ENCODE peak calls at places on chromosomes 4 and X, in eight cellular contexts. X is left lobe of liver, I is hypothalamus, Q is HEK293T, N is head of caudate nucleus, S is psoas muscle, M is astrocyte of the spinal cord, P is RPMI8226. H is an unnamed sample.

GRCh38 chr4:140426610-140427103 is 791 bp downstream of the CLGN start:
- DNase-seq in N (no peak), S (no peak), X (no peak), P (no peak), Q (peak), M (peak), I (no peak), H (peak)

GRCh38 chr4:87033902-87034301 is 99.1 kb downstream of the AFF1 start:
- DNase-seq in I (no peak), S (no peak), Q (no peak), P (no peak), N (no peak), X (no peak), M (no peak), H (no peak)

GRCh38 chrX:153609917-153610833 is 11.2 kb upstream of the CCNQ start:
- DNase-seq in S (peak), M (peak), X (peak), P (peak), Q (peak), N (peak), I (peak), H (peak)

GRCh38 chrX:2712428-2712827 is 21.3 kb downstream of the CD99 start:
- DNase-seq in X (no peak), I (no peak), S (no peak), P (no peak), M (no peak), N (no peak), Q (no peak), H (no peak)

GRCh38 chrX:97594825-97595224 is 711.1 kb downstream of the RPA4 start:
- DNase-seq in N (no peak), M (no peak), I (no peak), Q (no peak), P (no peak), S (no peak), X (peak), H (no peak)

GRCh38 chrX:20477836-20478532 is 211.3 kb upstream of the RPS6KA3 start:
- DNase-seq in P (peak), X (no peak), N (no peak), M (no peak), Q (no peak), S (no peak), I (no peak), H (no peak)

GRCh38 chr4:182862166-182862875 is 54.9 kb downstream of the DCTD start:
- DNase-seq in X (peak), N (no peak), P (peak), I (no peak), M (no peak), Q (no peak), S (no peak), H (no peak)

GRCh38 chrX:103234869-103235268 is 20.0 kb downstream of the BEX4 start:
- DNase-seq in P (no peak), Q (no peak), S (no peak), N (no peak), M (no peak), X (no peak), I (no peak), H (no peak)

GRCh38 chrX:353566-354535 is 32.9 kb downstream of the PPP2R3B start:
- DNase-seq in S (peak), P (no peak), M (no peak), N (no peak), I (no peak), Q (no peak), X (no peak), H (no peak)

GRCh38 chrX:17608898-17609297 is 128.4 kb upstream of the SCML1 start:
- DNase-seq in M (no peak), N (no peak), I (no peak), Q (no peak), X (peak), S (no peak), P (no peak), H (no peak)

GRCh38 chr4:54495091-54495490 is 162.7 kb upstream of the KIT start:
- DNase-seq in X (no peak), P (no peak), Q (no peak), N (no peak), M (no peak), I (no peak), S (no peak), H (no peak)

GRCh38 chr4:167428172-167428571 is 193.9 kb upstream of the SPOCK3 start:
- DNase-seq in P (no peak), I (no peak), N (no peak), Q (peak), S (no peak), X (no peak), M (peak), H (no peak)

GRCh38 chr4:48071171-48071570 is 54.6 kb downstream of the NIPAL1 start:
- DNase-seq in I (no peak), X (no peak), Q (no peak), P (no peak), N (no peak), S (no peak), M (no peak), H (no peak)

GRCh38 chr4:23932935-23933334 is 43.1 kb upstream of the PPARGC1A start:
- DNase-seq in M (peak), S (no peak), X (no peak), N (no peak), P (no peak), Q (no peak), I (no peak), H (no peak)

H was measured in neural crest cell.